ENCODE peak calls at places on chromosomes 5 and 9, in nine cellular contexts. J is nucleus accumbens; M is ovary; O is EL; A is activated CD4-positive, CD25-positive, alpha-beta regulatory T cell; D is A549; F is nephron progenitor cell; C is NCI-H146; W is AG09309. L is an unnamed sample.

GRCh38 chr5:154834045-154834444 is 16.4 kb downstream of the FAXDC2 start:
- DNase-seq in O (no peak), M (no peak), D (no peak), J (no peak), W (no peak), A (no peak), C (no peak), F (no peak), L (no peak)

GRCh38 chr9:27124151-27124550 is 15.1 kb downstream of the TEK start:
- DNase-seq in M (no peak), A (no peak), D (no peak), J (no peak), C (no peak), W (no peak), F (no peak), O (no peak), L (no peak)

GRCh38 chr5:134659922-134660321 is 11.3 kb downstream of the SEC24A start:
- DNase-seq in C (no peak), A (no peak), F (no peak), D (no peak), W (no peak), M (no peak), J (no peak), O (no peak), L (no peak)

GRCh38 chr5:92552206-92553160 is 1028.5 kb downstream of the NR2F1-AS1 start:
- DNase-seq in D (peak), A (no peak), F (no peak), W (peak), J (no peak), M (no peak), C (peak), O (peak), L (no peak)

GRCh38 chr9:110050925-110051355 is 157.0 kb downstream of the C9orf152 start:
- DNase-seq in J (no peak), C (no peak), M (no peak), A (no peak), D (peak), F (no peak), W (peak), O (peak), L (no peak)

GRCh38 chr5:179919487-179920060 is 11.9 kb upstream of the TBC1D9B start:
- DNase-seq in D (no peak), F (no peak), O (no peak), M (no peak), C (no peak), A (no peak), W (no peak), J (no peak), L (no peak)

GRCh38 chr9:120878188-120879130 is 1.5 kb upstream of the PHF19 start:
- DNase-seq in W (no peak), A (peak), J (no peak), F (no peak), M (peak), D (no peak), C (no peak), O (no peak), L (no peak)

GRCh38 chr5:168962323-168962722 is 338.6 kb downstream of the SLIT3 start:
- DNase-seq in C (no peak), J (no peak), M (no peak), O (no peak), W (peak), A (no peak), D (no peak), F (no peak), L (no peak)

GRCh38 chr9:81416476-81417298 is 272.7 kb downstream of the TLE1 start:
- DNase-seq in C (no peak), O (peak), M (no peak), D (no peak), W (no peak), A (no peak), J (no peak), F (no peak), L (no peak)

GRCh38 chr9:5301544-5301943 is 3.0 kb downstream of the RLN2 start:
- DNase-seq in O (no peak), A (no peak), D (no peak), F (no peak), C (no peak), J (no peak), W (no peak), M (no peak), L (no peak)

GRCh38 chr5:75020016-75020656 is 32.2 kb downstream of the GCNT4 start:
- DNase-seq in F (no peak), W (no peak), O (no peak), J (no peak), M (no peak), A (no peak), C (no peak), D (no peak), L (peak)

GRCh38 chr5:93741136-93741811 is at the start of gene POU5F2:
- DNase-seq in O (no peak), W (no peak), J (no peak), M (peak), F (no peak), C (no peak), A (no peak), D (no peak), L (no peak)

GRCh38 chr5:61332891-61333350 is 863 bp downstream of the ZSWIM6 start:
- DNase-seq in O (peak), J (no peak), W (no peak), M (peak), D (peak), F (no peak), C (peak), A (peak), L (peak)

GRCh38 chr5:170606939-170607338 is 103.1 kb downstream of the KCNIP1 start:
- DNase-seq in O (no peak), D (no peak), C (no peak), F (no peak), J (no peak), W (no peak), M (no peak), A (no peak), L (no peak)

GRCh38 chr9:3527653-3527960 is 1.8 kb upstream of the RFX3 start:
- DNase-seq in D (no peak), J (no peak), W (no peak), O (no peak), F (no peak), A (no peak), M (no peak), C (peak), L (no peak)

GRCh38 chr5:154221371-154221896 is 30.9 kb downstream of the GALNT10 start:
- DNase-seq in W (peak), F (no peak), D (no peak), O (peak), A (peak), C (no peak), J (no peak), M (no peak), L (no peak)

GRCh38 chr5:17374973-17375844 is 122.8 kb upstream of the TAF11L2 start:
- DNase-seq in O (peak), M (no peak), J (no peak), F (no peak), A (no peak), W (no peak), C (peak), D (peak), L (no peak)

GRCh38 chr9:117413346-117414219 is 1.3 kb downstream of the ASTN2 start:
- DNase-seq in W (no peak), O (no peak), D (no peak), M (no peak), A (no peak), J (no peak), C (peak), F (peak), L (peak)